ENCODE peak calls at places on chromosomes 6 and 20, in six cellular contexts. One of them, this sample, is unnamed. For H3K4me1, the result is how much of the 10 kb centered on the place peaks cover.

GRCh38 chr6:30735668-30736314 is 6.7 kb downstream of the FLOT1 start:
- DNase-seq in tibial nerve: no peak
- DNase-seq in psoas muscle: no peak
- DNase-seq in left ventricle myocardium inferior: no peak
- DNase-seq in lung: no peak
- DNase-seq in left lung: no peak
- DNase-seq in this sample: no peak

GRCh38 chr20:23255658-23256385 is 94.8 kb upstream of the NXT1 start:
- DNase-seq in left lung: no peak
- DNase-seq in lung: no peak
- DNase-seq in left ventricle myocardium inferior: no peak
- DNase-seq in psoas muscle: no peak
- DNase-seq in tibial nerve: no peak
- DNase-seq in this sample: no peak

GRCh38 chr6:10414766-10415592 is at the start of gene TFAP2A:
- DNase-seq in left lung: no peak
- DNase-seq in lung: no peak
- DNase-seq in left ventricle myocardium inferior: no peak
- DNase-seq in tibial nerve: no peak
- DNase-seq in psoas muscle: no peak
- DNase-seq in this sample: no peak

GRCh38 chr6:1597121-1597744 is 12.5 kb upstream of the FOXC1 start:
- DNase-seq in left ventricle myocardium inferior: no peak
- DNase-seq in left lung: no peak
- DNase-seq in psoas muscle: no peak
- DNase-seq in tibial nerve: no peak
- DNase-seq in lung: no peak
- DNase-seq in this sample: no peak

GRCh38 chr6:142478117-142478516 is 176.3 kb downstream of the ADGRG6 start:
- DNase-seq in left ventricle myocardium inferior: no peak
- DNase-seq in left lung: no peak
- DNase-seq in psoas muscle: no peak
- DNase-seq in lung: no peak
- DNase-seq in tibial nerve: no peak
- DNase-seq in this sample: no peak

GRCh38 chr6:64034840-64035656 is 399.4 kb downstream of the PHF3 start:
- DNase-seq in left ventricle myocardium inferior: no peak
- DNase-seq in lung: no peak
- DNase-seq in tibial nerve: no peak
- DNase-seq in psoas muscle: no peak
- DNase-seq in left lung: no peak
- DNase-seq in this sample: no peak

GRCh38 chr6:2766767-2767314 is 1.6 kb downstream of the WRNIP1 start:
- DNase-seq in tibial nerve: no peak
- DNase-seq in lung: no peak
- DNase-seq in psoas muscle: no peak
- DNase-seq in left lung: no peak
- DNase-seq in left ventricle myocardium inferior: no peak
- DNase-seq in this sample: no peak

GRCh38 chr6:161403717-161404116 is 129.9 kb upstream of the AGPAT4 start:
- DNase-seq in left ventricle myocardium inferior: no peak
- DNase-seq in left lung: no peak
- DNase-seq in psoas muscle: no peak
- DNase-seq in lung: no peak
- DNase-seq in tibial nerve: no peak
- DNase-seq in this sample: no peak

GRCh38 chr6:75842191-75842590 is 93.2 kb downstream of the MYO6 start:
- DNase-seq in lung: no peak
- DNase-seq in psoas muscle: no peak
- DNase-seq in tibial nerve: no peak
- DNase-seq in left lung: no peak
- DNase-seq in left ventricle myocardium inferior: no peak
- DNase-seq in this sample: no peak

GRCh38 chr6:104940881-104941693 is 15.8 kb upstream of the LIN28B start:
- DNase-seq in tibial nerve: no peak
- DNase-seq in left lung: peak
- DNase-seq in psoas muscle: peak
- DNase-seq in left ventricle myocardium inferior: no peak
- DNase-seq in lung: no peak
- DNase-seq in this sample: peak

GRCh38 chr20:51979226-51979625 is 176.9 kb upstream of the SALL4 start:
- DNase-seq in lung: no peak
- DNase-seq in left lung: no peak
- DNase-seq in tibial nerve: no peak
- DNase-seq in psoas muscle: no peak
- DNase-seq in left ventricle myocardium inferior: no peak
- DNase-seq in this sample: no peak

GRCh38 chr6:143108278-143108677 is 47.6 kb downstream of the AIG1 start:
- DNase-seq in psoas muscle: no peak
- DNase-seq in left lung: no peak
- DNase-seq in left ventricle myocardium inferior: no peak
- DNase-seq in tibial nerve: no peak
- DNase-seq in lung: no peak
- DNase-seq in this sample: no peak

GRCh38 chr6:111625511-111626331 is 20.0 kb upstream of the TRAF3IP2 start:
- DNase-seq in tibial nerve: no peak
- DNase-seq in lung: no peak
- DNase-seq in left ventricle myocardium inferior: no peak
- DNase-seq in psoas muscle: peak
- DNase-seq in left lung: no peak
- DNase-seq in this sample: peak

GRCh38 chr6:11093065-11093590 is 506 bp upstream of the SMIM13 start:
- DNase-seq in left lung: no peak
- DNase-seq in left ventricle myocardium inferior: no peak
- DNase-seq in tibial nerve: no peak
- DNase-seq in psoas muscle: no peak
- DNase-seq in lung: no peak
- DNase-seq in this sample: peak

GRCh38 chr6:167047554-167047953 is 48.4 kb downstream of the CEP43 start:
- DNase-seq in left lung: peak
- DNase-seq in lung: no peak
- DNase-seq in tibial nerve: no peak
- DNase-seq in psoas muscle: no peak
- DNase-seq in left ventricle myocardium inferior: no peak
- DNase-seq in this sample: no peak

GRCh38 chr6:71080793-71081192 is 123.9 kb upstream of the B3GAT2 start:
- DNase-seq in left ventricle myocardium inferior: no peak
- DNase-seq in tibial nerve: no peak
- DNase-seq in lung: no peak
- DNase-seq in left lung: no peak
- DNase-seq in psoas muscle: no peak
- DNase-seq in this sample: no peak

GRCh38 chr6:144797881-144798589 is 512.9 kb downstream of the UTRN start:
- DNase-seq in lung: no peak
- DNase-seq in left lung: no peak
- DNase-seq in left ventricle myocardium inferior: no peak
- DNase-seq in psoas muscle: no peak
- DNase-seq in tibial nerve: no peak
- DNase-seq in this sample: no peak

GRCh38 chr20:15033269-15033668 is 695.9 kb upstream of the FLRT3 start:
- DNase-seq in left lung: no peak
- DNase-seq in lung: no peak
- DNase-seq in psoas muscle: no peak
- DNase-seq in tibial nerve: no peak
- DNase-seq in left ventricle myocardium inferior: no peak
- DNase-seq in this sample: no peak

GRCh38 chr6:108927927-108928326 is 79.7 kb downstream of the ARMC2 start:
- DNase-seq in lung: no peak
- DNase-seq in tibial nerve: no peak
- DNase-seq in psoas muscle: no peak
- DNase-seq in left lung: no peak
- DNase-seq in left ventricle myocardium inferior: no peak
- DNase-seq in this sample: no peak

GRCh38 chr6:129644567-129645015 is 65.4 kb downstream of the ARHGAP18 start:
- DNase-seq in tibial nerve: no peak
- DNase-seq in psoas muscle: no peak
- DNase-seq in lung: no peak
- DNase-seq in left lung: no peak
- DNase-seq in left ventricle myocardium inferior: no peak
- DNase-seq in this sample: no peak

GRCh38 chr20:34638532-34638931 is 38.4 kb downstream of the PIGU start:
- DNase-seq in psoas muscle: no peak
- DNase-seq in left lung: no peak
- DNase-seq in left ventricle myocardium inferior: no peak
- DNase-seq in tibial nerve: no peak
- DNase-seq in lung: no peak
- DNase-seq in this sample: no peak

GRCh38 chr20:49534314-49534713 is 33.6 kb downstream of the PTGIS start:
- DNase-seq in left ventricle myocardium inferior: no peak
- DNase-seq in left lung: no peak
- DNase-seq in psoas muscle: no peak
- DNase-seq in tibial nerve: no peak
- DNase-seq in lung: peak
- DNase-seq in this sample: peak

GRCh38 chr6:166010585-166010984 is 157.1 kb downstream of the TBXT start:
- DNase-seq in tibial nerve: no peak
- DNase-seq in left ventricle myocardium inferior: no peak
- DNase-seq in lung: no peak
- DNase-seq in left lung: no peak
- DNase-seq in psoas muscle: no peak
- DNase-seq in this sample: no peak

GRCh38 chr6:144325232-144325631 is 40.1 kb downstream of the UTRN start:
- DNase-seq in psoas muscle: no peak
- DNase-seq in tibial nerve: no peak
- DNase-seq in left ventricle myocardium inferior: no peak
- DNase-seq in left lung: no peak
- DNase-seq in lung: no peak
- DNase-seq in this sample: no peak

GRCh38 chr6:117483645-117484016 is 1.2 kb downstream of the DCBLD1 start:
- DNase-seq in left ventricle myocardium inferior: no peak
- DNase-seq in psoas muscle: no peak
- DNase-seq in tibial nerve: no peak
- DNase-seq in lung: no peak
- DNase-seq in left lung: no peak
- DNase-seq in this sample: peak

GRCh38 chr6:42017021-42017643 is 33.2 kb upstream of the TAF8 start:
- DNase-seq in left lung: no peak
- DNase-seq in lung: no peak
- DNase-seq in psoas muscle: no peak
- DNase-seq in left ventricle myocardium inferior: no peak
- DNase-seq in tibial nerve: no peak
- DNase-seq in this sample: peak

GRCh38 chr6:30613251-30614043 is 3.6 kb downstream of the PPP1R10 start:
- DNase-seq in tibial nerve: no peak
- DNase-seq in left ventricle myocardium inferior: no peak
- DNase-seq in psoas muscle: no peak
- DNase-seq in lung: no peak
- DNase-seq in left lung: no peak
- DNase-seq in this sample: no peak

GRCh38 chr6:128491643-128492206 is 28.7 kb downstream of the PTPRK start:
- DNase-seq in tibial nerve: no peak
- DNase-seq in left lung: no peak
- DNase-seq in lung: no peak
- DNase-seq in psoas muscle: no peak
- DNase-seq in left ventricle myocardium inferior: no peak
- DNase-seq in this sample: peak

GRCh38 chr6:132495604-132496079 is 17.3 kb downstream of the STX7 start:
- DNase-seq in tibial nerve: no peak
- DNase-seq in left ventricle myocardium inferior: no peak
- DNase-seq in left lung: no peak
- DNase-seq in lung: no peak
- DNase-seq in psoas muscle: no peak
- DNase-seq in this sample: no peak

GRCh38 chr20:48358176-48358575 is 469.6 kb downstream of the PREX1 start:
- DNase-seq in lung: no peak
- DNase-seq in left ventricle myocardium inferior: no peak
- DNase-seq in psoas muscle: no peak
- DNase-seq in left lung: no peak
- DNase-seq in tibial nerve: no peak
- DNase-seq in this sample: no peak
- H3K4me1 ChIP-seq in lung: under half
- H3K4me1 ChIP-seq in left ventricle myocardium inferior: under half
- H3K4me1 ChIP-seq in psoas muscle: under half
- H3K4me1 ChIP-seq in left lung: under half
- H3K4me1 ChIP-seq in tibial nerve: under half
- H3K4me1 ChIP-seq in this sample: under half

GRCh38 chr6:25251426-25251825 is 27.7 kb upstream of the CARMIL1 start:
- DNase-seq in left lung: no peak
- DNase-seq in psoas muscle: no peak
- DNase-seq in left ventricle myocardium inferior: no peak
- DNase-seq in lung: no peak
- DNase-seq in tibial nerve: no peak
- DNase-seq in this sample: no peak
- H3K27ac ChIP-seq in left lung: no peak
- H3K27ac ChIP-seq in psoas muscle: no peak
- H3K27ac ChIP-seq in left ventricle myocardium inferior: no peak
- H3K27ac ChIP-seq in lung: no peak
- H3K27ac ChIP-seq in tibial nerve: no peak
- H3K27ac ChIP-seq in this sample: no peak

GRCh38 chr20:32834972-32835371 is 15.2 kb downstream of the MAPRE1 start:
- DNase-seq in lung: no peak
- DNase-seq in left ventricle myocardium inferior: no peak
- DNase-seq in tibial nerve: no peak
- DNase-seq in left lung: no peak
- DNase-seq in psoas muscle: no peak
- DNase-seq in this sample: no peak

GRCh38 chr20:32831982-32832381 is 12.2 kb downstream of the MAPRE1 start:
- DNase-seq in tibial nerve: no peak
- DNase-seq in lung: no peak
- DNase-seq in psoas muscle: no peak
- DNase-seq in left lung: no peak
- DNase-seq in left ventricle myocardium inferior: no peak
- DNase-seq in this sample: no peak

GRCh38 chr20:32829291-32830005 is 9.7 kb downstream of the MAPRE1 start:
- DNase-seq in lung: no peak
- DNase-seq in left ventricle myocardium inferior: no peak
- DNase-seq in left lung: no peak
- DNase-seq in tibial nerve: no peak
- DNase-seq in psoas muscle: peak
- DNase-seq in this sample: no peak

GRCh38 chr20:32830437-32830836 is 10.7 kb downstream of the MAPRE1 start:
- DNase-seq in tibial nerve: no peak
- DNase-seq in lung: peak
- DNase-seq in left ventricle myocardium inferior: no peak
- DNase-seq in psoas muscle: no peak
- DNase-seq in left lung: no peak
- DNase-seq in this sample: peak

GRCh38 chr20:32832664-32833063 is 12.9 kb downstream of the MAPRE1 start:
- DNase-seq in lung: no peak
- DNase-seq in psoas muscle: no peak
- DNase-seq in left ventricle myocardium inferior: no peak
- DNase-seq in tibial nerve: no peak
- DNase-seq in left lung: no peak
- DNase-seq in this sample: no peak
- H3K4me1 ChIP-seq in lung: under half
- H3K4me1 ChIP-seq in psoas muscle: under half
- H3K4me1 ChIP-seq in left ventricle myocardium inferior: under half
- H3K4me1 ChIP-seq in tibial nerve: under half
- H3K4me1 ChIP-seq in left lung: under half
- H3K4me1 ChIP-seq in this sample: under half

GRCh38 chr6:7232351-7232750 is 80.6 kb downstream of the SSR1 start:
- DNase-seq in left ventricle myocardium inferior: no peak
- DNase-seq in psoas muscle: no peak
- DNase-seq in lung: no peak
- DNase-seq in tibial nerve: no peak
- DNase-seq in left lung: no peak
- DNase-seq in this sample: peak
- H3K27ac ChIP-seq in left ventricle myocardium inferior: no peak
- H3K27ac ChIP-seq in psoas muscle: no peak
- H3K27ac ChIP-seq in lung: no peak
- H3K27ac ChIP-seq in tibial nerve: no peak
- H3K27ac ChIP-seq in left lung: no peak
- H3K27ac ChIP-seq in this sample: no peak

This sample was measured in body of pancreas.